ENCODE peak calls at places on chromosome 10, in seven cellular contexts. I, P, G, S, X, B and F are unnamed samples. For H3K9me3 and H3K4me1, the result is how much of the 10 kb centered on the place peaks cover.

GRCh38 chr10:93126484-93127052 is 52.9 kb downstream of the CYP26A1 start:
- DNase-seq in I (no peak), S (no peak), P (no peak), B (no peak), X (no peak), G (no peak), F (no peak)

GRCh38 chr10:2011106-2011716 is 273.9 kb upstream of the ADARB2 start:
- DNase-seq in X (no peak), S (no peak), G (no peak), P (no peak), B (no peak), I (no peak), F (no peak)

GRCh38 chr10:110843031-110843430 is 28.7 kb upstream of the PDCD4 start:
- DNase-seq in G (no peak), X (peak), P (no peak), I (peak), B (no peak), S (no peak), F (no peak)

GRCh38 chr10:68330852-68331454 is 911 bp upstream of the HNRNPH3 start:
- DNase-seq in S (peak), B (no peak), P (no peak), X (peak), G (no peak), I (peak), F (no peak)

GRCh38 chr10:119543814-119544642 is 1.5 kb upstream of the RGS10 start:
- DNase-seq in X (no peak), B (no peak), I (no peak), P (no peak), G (no peak), S (no peak), F (no peak)

GRCh38 chr10:31171402-31172120 is 139.9 kb upstream of the ZNF438 start:
- DNase-seq in I (no peak), P (no peak), S (peak), G (no peak), B (no peak), X (no peak), F (no peak)

GRCh38 chr10:116747325-116747724 is 5.0 kb upstream of the HSPA12A start:
- DNase-seq in I (no peak), S (no peak), P (no peak), G (no peak), B (no peak), X (no peak), F (no peak)

GRCh38 chr10:4028027-4028471 is 243.0 kb upstream of the KLF6 start:
- DNase-seq in G (no peak), B (no peak), X (no peak), P (no peak), I (no peak), S (peak), F (no peak)

GRCh38 chr10:12255048-12255447 is 59.1 kb downstream of the CDC123 start:
- DNase-seq in X (no peak), G (no peak), P (no peak), B (no peak), S (peak), I (no peak), F (no peak)

GRCh38 chr10:21525367-21526183 is at the start of gene SKIDA1:
- DNase-seq in G (peak), S (peak), B (peak), I (peak), P (peak), X (peak), F (peak)

GRCh38 chr10:80271416-80271815 is 18.0 kb downstream of the MAT1A start:
- DNase-seq in I (no peak), G (no peak), B (no peak), P (no peak), S (no peak), X (no peak), F (no peak)

GRCh38 chr10:93580824-93581223 is 14.4 kb downstream of the FFAR4 start:
- DNase-seq in I (no peak), P (no peak), B (no peak), X (no peak), S (peak), G (no peak), F (no peak)

GRCh38 chr10:70722820-70723424 is 50.6 kb downstream of the ADAMTS14 start:
- DNase-seq in P (no peak), G (no peak), B (no peak), I (no peak), S (peak), X (no peak), F (no peak)

GRCh38 chr10:31864834-31865518 is 63.7 kb downstream of the ARHGAP12 start:
- DNase-seq in X (no peak), G (no peak), B (no peak), I (no peak), P (no peak), S (peak), F (no peak)

GRCh38 chr10:99742240-99742639 is 10.2 kb downstream of the CUTC start:
- DNase-seq in X (no peak), S (peak), I (no peak), P (no peak), B (no peak), G (no peak), F (no peak)

GRCh38 chr10:116741391-116742351 is 695 bp downstream of the HSPA12A start:
- DNase-seq in S (no peak), I (no peak), B (no peak), G (no peak), X (no peak), P (no peak), F (no peak)

GRCh38 chr10:6050801-6051445 is 11.2 kb downstream of the IL2RA start:
- DNase-seq in G (peak), B (peak), X (peak), S (peak), I (peak), P (peak), F (no peak)
- H3K9me3 ChIP-seq in G (under half), B (under half), X (under half), S (under half), I (under half), P (under half), F (under half)

GRCh38 chr10:25502453-25502852 is 327.7 kb downstream of the GPR158 start:
- DNase-seq in P (no peak), S (no peak), G (no peak), B (no peak), I (no peak), X (no peak), F (no peak)

GRCh38 chr10:25497281-25497680 is 322.5 kb downstream of the GPR158 start:
- DNase-seq in B (no peak), X (no peak), S (no peak), I (no peak), P (no peak), G (no peak), F (no peak)

GRCh38 chr10:25501912-25502311 is 327.1 kb downstream of the GPR158 start:
- DNase-seq in S (no peak), X (no peak), B (no peak), G (no peak), I (no peak), P (no peak), F (no peak)

GRCh38 chr10:25493122-25493893 is 318.5 kb downstream of the GPR158 start:
- DNase-seq in I (no peak), G (no peak), S (peak), X (no peak), B (no peak), P (no peak), F (no peak)

GRCh38 chr10:25498645-25499044 is 323.8 kb downstream of the GPR158 start:
- DNase-seq in B (no peak), G (no peak), X (no peak), I (no peak), S (no peak), P (no peak), F (no peak)
- H3K4me3 ChIP-seq in B (no peak), G (no peak), X (no peak), I (no peak), S (no peak), P (no peak), F (no peak)

DNA sequence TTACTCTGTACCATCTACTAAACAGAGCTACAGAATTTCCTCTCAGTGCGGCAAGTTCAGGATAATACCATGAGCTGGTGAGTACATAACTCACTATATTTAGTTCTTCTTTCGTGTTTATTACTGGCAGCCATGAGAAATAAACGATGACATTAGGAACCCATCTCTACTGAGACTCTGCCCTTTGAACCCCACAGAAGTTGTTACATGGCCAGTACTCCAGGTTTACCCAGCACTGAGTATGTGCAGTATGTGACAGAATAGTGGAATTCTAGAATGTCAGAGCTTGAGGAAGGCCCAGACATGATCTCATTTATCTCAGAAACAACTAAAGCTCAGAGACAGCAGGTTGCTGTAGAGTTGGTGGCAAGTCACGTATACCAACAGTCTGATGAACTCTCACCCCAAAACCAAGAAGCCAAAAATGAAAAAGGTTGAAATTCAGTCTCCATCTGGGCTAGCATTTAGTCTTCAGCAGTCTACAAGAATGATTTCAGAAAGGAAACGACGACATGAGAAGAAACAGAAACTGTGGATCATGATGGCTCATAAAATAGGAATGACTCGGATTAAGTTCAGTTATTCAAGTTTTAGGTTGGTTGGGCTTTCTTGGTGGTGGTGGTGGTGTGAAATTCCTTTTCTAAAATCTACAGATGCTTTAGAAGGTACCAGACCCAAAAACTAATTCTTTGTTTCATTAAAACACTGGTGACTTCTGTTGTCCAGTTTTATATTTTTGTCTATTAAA is 78.5 kb downstream of the SORBS1 start:
- DNase-seq in P (no peak), I (no peak), S (no peak), G (no peak), B (no peak), X (no peak), F (no peak)
- H3K4me1 ChIP-seq in P (half or more), I (under half), S (under half), G (under half), B (under half), X (under half), F (half or more)

DNA sequence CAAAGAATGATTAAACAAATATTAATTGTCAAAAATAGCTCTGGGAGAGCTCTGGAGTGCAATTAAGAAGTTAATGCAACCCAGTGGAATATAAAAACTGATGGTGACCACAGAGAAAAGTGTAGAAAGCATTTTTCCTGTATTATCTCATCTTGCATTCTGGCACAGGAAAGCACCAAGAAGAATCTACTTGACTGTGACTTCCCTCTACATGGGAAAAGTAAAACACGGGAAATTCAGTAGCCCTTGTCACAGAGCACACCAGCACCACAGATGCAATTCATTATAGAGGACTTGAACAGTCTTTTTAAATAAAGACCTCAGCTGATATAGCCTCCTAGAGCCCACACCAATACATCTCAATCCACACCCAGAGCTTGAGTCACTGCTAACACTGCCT is 569.2 kb upstream of the SORCS1 start:
- DNase-seq in I (no peak), G (no peak), P (no peak), B (no peak), X (no peak), S (no peak), F (no peak)
- H3K9me3 ChIP-seq in I (under half), G (under half), P (under half), B (under half), X (under half), S (under half), F (under half)

GRCh38 chr10:105774351-105774750 is 1133.3 kb downstream of the SORCS3 start:
- DNase-seq in G (no peak), I (no peak), P (no peak), X (no peak), B (no peak), S (no peak), F (no peak)

GRCh38 chr10:105769248-105770184 is 1128.4 kb downstream of the SORCS3 start:
- DNase-seq in X (no peak), P (no peak), B (no peak), G (no peak), I (no peak), S (no peak), F (no peak)

GRCh38 chr10:105774881-105775280 is 1133.8 kb downstream of the SORCS3 start:
- DNase-seq in I (no peak), G (no peak), S (no peak), B (no peak), X (no peak), P (no peak), F (no peak)

DNA sequence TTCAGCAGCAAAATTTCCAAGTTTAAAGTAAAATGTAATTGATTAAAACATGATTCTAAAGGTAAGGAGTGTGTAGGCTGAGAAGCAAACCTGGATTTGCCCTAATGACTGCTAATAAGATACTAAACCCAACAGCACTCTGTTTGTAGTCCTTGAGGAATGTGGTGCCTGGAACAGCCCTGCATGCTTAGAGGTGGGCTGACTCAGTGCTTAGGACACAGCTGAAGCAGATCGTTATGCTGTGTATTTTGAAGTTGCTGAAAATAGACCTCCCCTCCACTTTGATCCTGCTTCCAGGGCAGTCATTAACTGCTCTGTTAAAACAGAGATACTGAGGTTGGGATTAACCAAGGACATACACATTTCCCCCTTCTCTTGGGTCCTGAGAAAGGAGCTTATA is 1129.7 kb downstream of the SORCS3 start:
- DNase-seq in B (no peak), P (no peak), G (no peak), I (no peak), X (no peak), S (no peak), F (no peak)
- H3K4me3 ChIP-seq in B (no peak), P (no peak), G (no peak), I (no peak), X (no peak), S (no peak), F (no peak)

DNA sequence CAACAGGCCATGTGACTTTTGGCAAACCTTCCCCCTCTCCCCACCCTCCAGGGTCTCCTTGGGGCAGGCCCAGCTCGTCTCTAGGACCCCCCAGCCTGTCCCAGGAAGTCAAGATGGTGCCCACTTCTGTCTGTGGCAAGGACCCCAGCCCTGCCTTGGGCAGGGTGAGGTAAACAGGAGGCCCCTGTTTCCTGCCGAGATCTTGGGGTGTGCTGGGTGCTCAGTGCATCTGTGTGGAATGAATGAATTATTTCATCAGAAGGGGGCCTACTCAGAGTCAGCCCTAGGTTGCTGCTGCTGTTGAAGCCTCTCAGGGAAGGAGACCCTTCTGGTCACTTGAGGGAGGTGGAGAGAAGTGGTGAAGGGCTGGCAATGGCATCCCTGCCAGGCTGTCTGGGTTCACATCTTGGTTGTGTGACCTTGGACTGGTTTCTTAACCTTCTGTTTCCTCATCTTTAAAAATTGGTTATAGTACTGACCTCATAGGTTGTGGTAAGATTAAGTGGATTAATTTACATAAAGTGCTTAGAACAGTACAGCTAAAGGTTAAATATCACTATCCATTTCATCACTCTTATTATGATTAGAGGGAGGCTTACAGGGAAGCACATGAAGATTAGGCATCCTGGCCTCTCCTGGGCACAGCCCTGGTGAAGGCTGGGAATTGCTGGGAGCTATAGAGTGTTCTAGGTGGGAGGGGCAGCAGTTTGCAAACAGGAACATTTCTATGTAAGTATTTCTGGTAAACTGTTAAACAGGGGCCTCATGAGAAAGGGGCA is 67.7 kb downstream of the ZMIZ1 start:
- DNase-seq in S (no peak), I (no peak), P (no peak), B (no peak), X (no peak), G (no peak), F (no peak)
- H3K4me1 ChIP-seq in S (half or more), I (under half), P (under half), B (under half), X (under half), G (half or more), F (under half)

DNA sequence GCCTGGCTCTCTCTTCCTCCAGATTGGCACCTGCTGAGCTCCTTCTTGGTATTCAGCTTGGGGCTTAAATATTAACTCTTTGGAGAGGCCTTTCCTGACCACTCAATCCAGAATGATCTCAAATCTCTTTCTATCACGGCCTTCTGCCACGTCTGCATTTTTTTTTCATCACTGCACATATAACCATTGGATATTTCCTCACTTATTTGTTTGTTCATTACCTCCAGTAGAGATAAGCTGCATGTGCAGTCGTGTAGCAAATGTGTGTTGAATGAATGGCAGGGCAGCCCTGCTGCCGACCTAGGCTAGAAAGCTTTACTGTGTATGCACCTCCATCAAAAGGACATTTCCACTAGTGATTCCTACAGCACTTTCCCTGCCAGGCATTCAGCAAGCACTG is 51.7 kb upstream of the MPP7 start:
- DNase-seq in G (no peak), X (no peak), I (no peak), S (no peak), B (no peak), P (no peak), F (no peak)
- H3K9me3 ChIP-seq in G (under half), X (under half), I (under half), S (under half), B (under half), P (under half), F (under half)

GRCh38 chr10:86401588-86402282 is 35.1 kb upstream of the GRID1 start:
- DNase-seq in X (no peak), S (no peak), G (no peak), B (no peak), P (no peak), I (peak), F (no peak)

GRCh38 chr10:86400705-86401587 is 34.4 kb upstream of the GRID1 start:
- DNase-seq in G (peak), I (peak), B (peak), P (no peak), S (no peak), X (no peak), F (no peak)

GRCh38 chr10:86399879-86400704 is 33.5 kb upstream of the GRID1 start:
- DNase-seq in P (peak), I (peak), X (peak), S (peak), B (peak), G (peak), F (peak)

GRCh38 chr10:86397120-86397519 is 30.5 kb upstream of the GRID1 start:
- DNase-seq in I (no peak), S (no peak), B (no peak), G (no peak), P (no peak), X (no peak), F (no peak)

GRCh38 chr10:86399514-86399878 is 32.9 kb upstream of the GRID1 start:
- DNase-seq in X (no peak), S (no peak), I (no peak), G (no peak), B (no peak), P (no peak), F (no peak)
- H3K4me3 ChIP-seq in X (peak), S (no peak), I (peak), G (peak), B (no peak), P (no peak), F (peak)